ENCODE peak calls at places on chromosome 12, in six cellular contexts. E is AG09309, L is fibroblast of pulmonary artery, Z is stomach, J is ovary, Y is fibroblast of mammary gland. F is an unnamed sample.

GRCh38 chr12:110247340-110248095 is 33.5 kb upstream of the ATP2A2 start:
- DNase-seq in Y (no peak), L (no peak), Z (peak), E (no peak), J (peak), F (no peak)

GRCh38 chr12:3315201-3315661 is 175.8 kb upstream of the PRMT8 start:
- DNase-seq in E (no peak), J (peak), L (peak), Y (peak), Z (peak), F (peak)

GRCh38 chr12:107362960-107363359 is 269.6 kb upstream of the CRY1 start:
- DNase-seq in Z (no peak), J (no peak), E (no peak), L (no peak), Y (no peak), F (no peak)

GRCh38 chr12:1034726-1035457 is 43.9 kb downstream of the ERC1 start:
- DNase-seq in Y (no peak), Z (no peak), J (no peak), E (no peak), L (no peak), F (no peak)

GRCh38 chr12:26226629-26227375 is 31.4 kb downstream of the SSPN start:
- DNase-seq in J (peak), Z (peak), Y (no peak), E (no peak), L (no peak), F (no peak)

GRCh38 chr12:20058068-20058467 is 310.3 kb upstream of the PDE3A start:
- DNase-seq in E (no peak), L (peak), J (no peak), Y (no peak), Z (no peak), F (no peak)

GRCh38 chr12:66709444-66709773 is 30.5 kb upstream of the GRIP1 start:
- DNase-seq in J (no peak), Y (no peak), L (no peak), Z (no peak), E (no peak), F (no peak)

GRCh38 chr12:68498736-68499135 is 112.0 kb upstream of the RAP1B start:
- DNase-seq in Z (no peak), L (no peak), E (no peak), J (no peak), Y (no peak), F (no peak)

GRCh38 chr12:55681142-55682077 is 26.3 kb downstream of the ITGA7 start:
- DNase-seq in Y (peak), L (peak), Z (peak), J (peak), E (no peak), F (peak)

DNA sequence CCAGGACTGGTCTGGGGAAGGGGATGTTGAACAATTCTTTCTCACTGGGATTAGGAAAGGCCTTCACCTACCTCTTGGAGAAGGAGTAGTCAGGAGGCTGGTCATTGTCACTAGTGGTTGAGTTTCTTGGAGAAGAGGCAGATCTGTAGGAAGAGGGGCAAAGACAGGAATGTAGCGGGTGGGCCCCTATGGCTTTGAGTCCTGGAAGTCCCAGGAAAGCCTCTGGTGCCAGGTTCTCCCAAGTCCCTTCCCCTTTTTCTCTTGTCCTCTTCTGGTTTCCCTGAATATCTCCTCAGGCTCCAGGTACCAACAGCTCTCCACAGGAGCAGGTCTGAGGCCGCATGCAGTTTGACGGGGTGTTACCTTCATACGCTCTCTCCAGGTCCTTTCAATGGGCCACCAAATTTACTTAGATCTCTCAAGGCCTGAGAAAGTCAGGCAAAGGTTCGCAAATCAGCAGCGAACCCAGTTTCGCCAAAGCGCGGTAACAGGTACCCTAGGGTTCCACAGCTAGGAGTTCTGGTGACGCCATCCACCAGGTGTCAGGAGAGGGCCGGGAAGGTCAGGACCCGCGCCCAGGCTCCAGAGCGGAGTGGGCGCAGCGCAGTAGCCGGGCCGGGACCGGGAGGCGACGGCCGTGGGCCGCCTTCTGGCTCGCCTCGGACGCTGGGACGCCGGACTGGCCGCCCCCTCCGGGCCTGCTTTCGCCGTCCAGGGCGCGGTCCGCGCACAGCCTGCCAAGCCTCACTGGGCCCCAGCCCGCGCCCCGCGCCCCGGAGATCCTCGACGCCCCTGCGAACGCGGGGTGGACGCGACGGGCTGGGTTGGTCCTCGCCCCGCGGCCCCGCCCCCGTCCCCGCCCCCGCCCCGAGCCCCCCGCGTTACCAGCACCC is 795 bp downstream of the SMAGP start:
- DNase-seq in L (peak), J (peak), Y (peak), Z (peak), E (no peak), F (peak)
- TF ChIP-seq CTCF in L (peak), J (no peak), Y (peak), Z (no peak), E (peak), F (peak)

GRCh38 chr12:6958609-6959375 is 7.6 kb downstream of the PTPN6 start:
- DNase-seq in Y (no peak), L (no peak), E (no peak), J (peak), Z (no peak), F (no peak)
- H3K4me3 ChIP-seq in Y (no peak), L (no peak), E (no peak), J (no peak), Z (peak), F (no peak)

DNA sequence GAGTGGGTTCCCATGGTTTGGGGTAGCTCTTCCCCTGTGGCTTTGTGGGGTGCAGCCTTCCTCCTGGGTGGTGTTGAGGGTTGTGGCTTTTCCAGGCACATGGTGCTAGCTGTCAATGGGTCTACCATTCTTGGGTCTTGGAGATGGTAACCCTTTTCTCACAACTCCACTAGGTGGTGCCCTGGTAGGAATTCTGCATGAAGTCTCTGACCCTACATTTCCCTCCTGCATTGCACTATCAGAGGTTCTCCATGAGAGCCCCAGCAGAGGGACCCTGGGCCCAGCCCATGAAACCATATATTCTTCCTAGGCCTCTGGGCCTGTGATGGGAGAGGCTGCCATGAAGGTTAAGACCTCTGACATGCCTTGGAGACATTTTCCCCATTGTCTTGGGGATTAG is 1093.3 kb downstream of the SLC16A7 start:
- DNase-seq in L (no peak), J (no peak), E (no peak), Z (no peak), Y (no peak), F (no peak)
- TF ChIP-seq CTCF in L (no peak), J (no peak), E (no peak), Z (no peak), Y (no peak), F (no peak)

DNA sequence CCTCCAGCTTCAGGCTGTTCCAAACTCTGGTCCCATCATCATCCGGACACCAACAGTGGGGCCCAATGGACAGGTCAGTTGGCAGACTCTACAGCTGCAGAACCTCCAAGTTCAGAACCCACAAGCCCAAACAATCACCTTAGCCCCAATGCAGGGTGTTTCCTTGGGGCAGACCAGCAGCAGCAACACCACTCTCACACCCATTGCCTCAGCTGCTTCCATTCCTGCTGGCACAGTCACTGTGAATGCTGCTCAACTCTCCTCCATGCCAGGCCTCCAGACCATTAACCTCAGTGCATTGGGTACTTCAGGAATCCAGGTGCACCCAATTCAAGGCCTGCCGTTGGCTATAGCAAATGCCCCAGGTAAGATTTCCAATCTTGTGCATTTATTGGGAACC is 3.3 kb downstream of the SP1 start:
- DNase-seq in E (no peak), J (peak), Z (no peak), Y (no peak), L (no peak), F (no peak)
- H3K4me3 ChIP-seq in E (peak), J (peak), Z (peak), Y (peak), L (peak), F (peak)

GRCh38 chr12:45585522-45586230 is 143.8 kb upstream of the ARID2 start:
- DNase-seq in Y (no peak), E (no peak), Z (no peak), J (no peak), L (no peak), F (no peak)

GRCh38 chr12:45587042-45587441 is 142.5 kb upstream of the ARID2 start:
- DNase-seq in Z (no peak), L (no peak), Y (no peak), E (no peak), J (no peak), F (no peak)

GRCh38 chr12:45586486-45586885 is 143.0 kb upstream of the ARID2 start:
- DNase-seq in L (no peak), Z (no peak), Y (no peak), E (no peak), J (no peak), F (no peak)

GRCh38 chr12:45590646-45591045 is 138.9 kb upstream of the ARID2 start:
- DNase-seq in E (no peak), Y (no peak), L (no peak), Z (no peak), J (no peak), F (no peak)

GRCh38 chr12:45587877-45588530 is 141.5 kb upstream of the ARID2 start:
- DNase-seq in E (no peak), L (no peak), J (no peak), Z (peak), Y (no peak), F (no peak)
- TF ChIP-seq CTCF in E (no peak), L (no peak), J (no peak), Z (no peak), Y (no peak), F (no peak)

GRCh38 chr12:131860472-131861260 is 32.5 kb downstream of the MMP17 start:
- DNase-seq in Z (peak), L (peak), J (peak), E (no peak), Y (peak), F (peak)
- H3K4me3 ChIP-seq in Z (peak), L (no peak), J (no peak), E (no peak), Y (no peak), F (no peak)

GRCh38 chr12:123010681-123011080 is 30.2 kb downstream of the ARL6IP4 start:
- DNase-seq in Z (no peak), Y (no peak), J (no peak), E (no peak), L (no peak), F (no peak)
- TF ChIP-seq CTCF in Z (no peak), Y (no peak), J (no peak), E (no peak), L (no peak), F (no peak)

DNA sequence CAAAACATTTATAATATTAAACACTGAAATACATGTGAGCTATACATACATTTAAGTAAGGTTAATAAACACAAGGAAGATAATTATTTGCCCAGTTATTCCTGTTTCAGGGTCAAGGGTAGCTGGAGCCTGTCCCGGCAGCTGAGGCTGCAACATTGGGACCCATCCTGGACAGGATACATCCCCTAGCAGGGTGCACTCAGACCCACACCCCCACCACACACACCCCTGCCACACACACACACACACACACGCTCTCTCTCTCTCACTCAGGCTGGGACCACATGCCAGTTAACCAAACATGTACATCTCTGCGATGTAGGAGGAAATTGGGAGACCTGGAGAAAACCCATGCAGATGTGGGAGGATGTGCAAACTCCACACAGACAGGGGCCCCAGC is 112.6 kb upstream of the TMCC3 start:
- DNase-seq in J (no peak), Z (no peak), Y (no peak), E (no peak), L (no peak), F (no peak)
- H3K4me3 ChIP-seq in J (no peak), Z (no peak), Y (no peak), E (no peak), L (no peak), F (no peak)

DNA sequence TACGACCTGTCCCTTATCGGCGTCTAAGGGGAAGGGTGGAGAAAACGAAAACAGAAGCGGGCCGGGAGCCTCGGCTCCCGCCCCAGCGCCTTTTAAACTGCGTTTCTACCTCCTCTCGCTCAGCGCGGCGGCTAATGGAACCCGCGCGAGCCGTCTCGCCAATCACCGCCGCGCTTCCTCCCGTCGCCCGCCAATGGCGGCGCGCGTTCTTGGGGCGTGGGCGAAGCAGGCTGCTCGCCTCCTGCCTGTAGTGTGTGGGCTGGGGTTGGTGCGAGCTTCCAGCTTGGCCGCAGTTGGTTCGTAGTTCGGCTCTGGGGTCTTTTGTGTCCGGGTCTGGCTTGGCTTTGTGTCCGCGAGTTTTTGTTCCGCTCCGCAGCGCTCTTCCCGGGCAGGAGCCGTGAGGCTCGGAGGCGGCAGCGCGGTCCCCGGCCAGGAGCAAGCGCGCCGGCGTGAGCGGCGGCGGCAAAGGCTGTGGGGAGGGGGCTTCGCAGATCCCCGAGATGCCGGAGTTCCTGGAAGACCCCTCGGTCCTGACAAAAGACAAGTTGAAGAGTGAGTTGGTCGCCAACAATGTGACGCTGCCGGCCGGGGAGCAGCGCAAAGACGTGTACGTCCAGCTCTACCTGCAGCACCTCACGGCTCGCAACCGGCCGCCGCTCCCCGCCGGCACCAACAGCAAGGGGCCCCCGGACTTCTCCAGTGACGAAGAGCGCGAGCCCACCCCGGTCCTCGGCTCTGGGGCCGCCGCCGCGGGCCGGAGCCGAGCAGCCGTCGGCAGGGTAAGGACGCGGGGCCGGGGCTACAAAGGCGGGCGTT is at the start of gene TMPO:
- DNase-seq in Z (peak), L (peak), J (peak), Y (peak), E (peak), F (peak)
- TF ChIP-seq CTCF in Z (no peak), L (no peak), J (no peak), Y (no peak), E (no peak), F (no peak)

F was measured in fibroblast of the aortic adventitia.